ENCODE peak calls at places on chromosome 10, in nine cellular contexts. B is OCI-LY7, Z is WERI-Rb-1, D is tibial artery, I is A549, O is RWPE1, A is IMR-90, J is endodermal cell, T is PC-9. P is an unnamed sample.

GRCh38 chr10:119058005-119058404 is 22.6 kb downstream of the EIF3A start:
- DNase-seq in B (no peak), Z (no peak), D (no peak), I (no peak), O (no peak), A (no peak), J (no peak), T (no peak), P (no peak)

GRCh38 chr10:110355922-110356627 is 51.4 kb upstream of the SMNDC1 start:
- DNase-seq in B (peak), Z (no peak), D (no peak), I (no peak), O (no peak), A (no peak), J (no peak), T (no peak), P (no peak)

GRCh38 chr10:70921285-70921684 is 32.9 kb upstream of the PCBD1 start:
- DNase-seq in B (no peak), Z (no peak), D (no peak), I (no peak), O (no peak), A (no peak), J (no peak), T (no peak), P (no peak)

GRCh38 chr10:106956216-106956915 is 208.1 kb downstream of the SORCS1 start:
- DNase-seq in B (no peak), Z (peak), D (no peak), I (no peak), O (no peak), A (no peak), J (no peak), T (no peak), P (no peak)

GRCh38 chr10:110006358-110007170 is 1.2 kb upstream of the ADD3 start:
- DNase-seq in B (peak), Z (no peak), D (peak), I (peak), O (peak), A (peak), J (no peak), T (peak), P (no peak)

GRCh38 chr10:36574212-36574611 is 551.2 kb upstream of the ANKRD30A start:
- DNase-seq in B (no peak), Z (no peak), D (no peak), I (no peak), O (no peak), A (peak), J (no peak), T (no peak), P (no peak)

GRCh38 chr10:60654813-60655464 is 123.3 kb upstream of the CDK1 start:
- DNase-seq in B (no peak), Z (no peak), D (no peak), I (no peak), O (peak), A (peak), J (no peak), T (no peak), P (no peak)

GRCh38 chr10:25758511-25758910 is 175.5 kb upstream of the MYO3A start:
- DNase-seq in B (no peak), Z (no peak), D (no peak), I (no peak), O (no peak), A (no peak), J (no peak), T (no peak), P (no peak)

GRCh38 chr10:36148207-36148606 is 506.1 kb upstream of the FZD8 start:
- DNase-seq in B (no peak), Z (no peak), D (no peak), I (no peak), O (no peak), A (peak), J (no peak), T (no peak), P (no peak)

GRCh38 chr10:70905071-70906021 is 17.0 kb upstream of the PCBD1 start:
- DNase-seq in B (no peak), Z (no peak), D (no peak), I (no peak), O (no peak), A (no peak), J (no peak), T (no peak), P (peak)

GRCh38 chr10:23522345-23522744 is 83.5 kb downstream of the OTUD1 start:
- DNase-seq in B (no peak), Z (no peak), D (no peak), I (no peak), O (no peak), A (no peak), J (no peak), T (peak), P (no peak)

GRCh38 chr10:96229568-96230030 is 41.8 kb downstream of the BLNK start:
- DNase-seq in B (peak), Z (peak), D (peak), I (peak), O (peak), A (peak), J (peak), T (peak), P (peak)

GRCh38 chr10:61899997-61900828 is 1.3 kb upstream of the ARID5B start:
- DNase-seq in B (peak), Z (peak), D (peak), I (peak), O (peak), A (peak), J (peak), T (peak), P (peak)

GRCh38 chr10:46094931-46095755 is 49.1 kb upstream of the MSMB start:
- DNase-seq in B (peak), Z (no peak), D (no peak), I (no peak), O (peak), A (no peak), J (peak), T (no peak), P (no peak)

GRCh38 chr10:61970182-61971015 is 68.9 kb downstream of the ARID5B start:
- DNase-seq in B (peak), Z (no peak), D (no peak), I (no peak), O (no peak), A (no peak), J (no peak), T (no peak), P (no peak)

GRCh38 chr10:69506834-69507643 is 55.8 kb downstream of the TSPAN15 start:
- DNase-seq in B (no peak), Z (no peak), D (no peak), I (no peak), O (no peak), A (no peak), J (no peak), T (peak), P (no peak)

GRCh38 chr10:11638055-11638698 is 26.7 kb upstream of the USP6NL start:
- DNase-seq in B (peak), Z (no peak), D (no peak), I (no peak), O (no peak), A (no peak), J (no peak), T (no peak), P (no peak)

GRCh38 chr10:10647331-10647730 is 370.3 kb upstream of the CELF2 start:
- DNase-seq in B (no peak), Z (no peak), D (no peak), I (no peak), O (peak), A (no peak), J (no peak), T (no peak), P (no peak)

GRCh38 chr10:21402606-21403083 is 122.8 kb downstream of the SKIDA1 start:
- DNase-seq in B (no peak), Z (no peak), D (no peak), I (no peak), O (no peak), A (peak), J (no peak), T (no peak), P (no peak)
- H3K27ac ChIP-seq in B (no peak), Z (no peak), D (no peak), I (peak), O (peak), A (no peak), J (no peak), T (no peak), P (no peak)

GRCh38 chr10:120422459-120422858 is 34.6 kb upstream of the PLPP4 start:
- DNase-seq in B (no peak), Z (no peak), D (no peak), I (no peak), O (peak), A (peak), J (no peak), T (no peak), P (no peak)
- H3K27ac ChIP-seq in B (no peak), Z (no peak), D (no peak), I (no peak), O (no peak), A (no peak), J (no peak), T (no peak), P (no peak)

GRCh38 chr10:102613761-102614160 is 30.5 kb upstream of the TRIM8 start:
- DNase-seq in B (no peak), Z (no peak), D (no peak), I (no peak), O (no peak), A (peak), J (no peak), T (no peak), P (no peak)
- H3K27ac ChIP-seq in B (no peak), Z (no peak), D (no peak), I (no peak), O (peak), A (no peak), J (peak), T (no peak), P (no peak)

GRCh38 chr10:51629969-51630617 is 69.3 kb downstream of the CSTF2T start:
- DNase-seq in B (no peak), Z (no peak), D (no peak), I (no peak), O (no peak), A (peak), J (no peak), T (no peak), P (no peak)
- H3K27ac ChIP-seq in B (no peak), Z (no peak), D (no peak), I (no peak), O (no peak), A (no peak), J (no peak), T (no peak), P (no peak)

DNA sequence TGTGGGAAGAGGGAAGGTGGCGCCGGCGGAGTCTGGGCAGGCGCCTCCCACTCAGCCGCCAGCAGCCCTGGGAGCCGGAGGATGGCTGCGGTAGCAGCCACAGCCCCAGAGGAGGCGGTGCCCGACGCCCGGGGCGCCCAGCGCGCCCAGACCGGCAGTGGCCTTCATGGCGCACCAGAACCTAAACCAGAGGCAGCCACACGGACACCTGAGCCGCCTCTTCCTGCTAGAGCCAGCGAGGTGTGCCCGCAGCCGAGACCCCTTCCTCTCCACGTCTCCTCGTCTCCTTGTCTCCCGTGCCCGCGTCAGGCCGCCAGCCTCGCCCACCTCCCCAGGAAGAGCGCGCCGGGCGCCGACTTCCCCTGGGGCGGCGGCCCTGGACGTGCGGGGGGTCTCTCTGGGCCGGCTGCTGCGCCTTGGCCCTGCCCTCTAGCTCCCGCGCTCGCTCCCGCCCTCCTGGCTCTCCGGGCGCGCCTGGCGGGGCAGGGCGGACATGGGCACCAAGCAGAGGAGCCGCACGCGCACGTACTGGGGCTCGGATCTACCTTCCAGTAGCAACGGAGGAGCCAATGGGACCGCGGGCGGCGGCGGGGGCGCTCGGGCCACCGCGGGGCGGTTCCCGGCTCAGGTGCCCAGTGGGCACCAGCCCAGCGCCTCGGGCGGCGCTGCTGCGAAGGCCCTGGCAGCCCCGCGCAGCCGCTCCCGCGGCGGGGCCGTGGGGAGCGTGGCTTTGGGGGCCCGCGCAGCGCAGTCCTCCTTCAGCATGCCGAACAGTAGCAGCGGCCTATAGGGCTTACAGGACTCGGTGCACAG is 33.0 kb upstream of the SFTPD start:
- DNase-seq in B (no peak), Z (peak), D (peak), I (peak), O (peak), A (peak), J (peak), T (peak), P (peak)
- H3K27ac ChIP-seq in B (no peak), Z (peak), D (peak), I (peak), O (peak), A (no peak), J (no peak), T (no peak), P (peak)

DNA sequence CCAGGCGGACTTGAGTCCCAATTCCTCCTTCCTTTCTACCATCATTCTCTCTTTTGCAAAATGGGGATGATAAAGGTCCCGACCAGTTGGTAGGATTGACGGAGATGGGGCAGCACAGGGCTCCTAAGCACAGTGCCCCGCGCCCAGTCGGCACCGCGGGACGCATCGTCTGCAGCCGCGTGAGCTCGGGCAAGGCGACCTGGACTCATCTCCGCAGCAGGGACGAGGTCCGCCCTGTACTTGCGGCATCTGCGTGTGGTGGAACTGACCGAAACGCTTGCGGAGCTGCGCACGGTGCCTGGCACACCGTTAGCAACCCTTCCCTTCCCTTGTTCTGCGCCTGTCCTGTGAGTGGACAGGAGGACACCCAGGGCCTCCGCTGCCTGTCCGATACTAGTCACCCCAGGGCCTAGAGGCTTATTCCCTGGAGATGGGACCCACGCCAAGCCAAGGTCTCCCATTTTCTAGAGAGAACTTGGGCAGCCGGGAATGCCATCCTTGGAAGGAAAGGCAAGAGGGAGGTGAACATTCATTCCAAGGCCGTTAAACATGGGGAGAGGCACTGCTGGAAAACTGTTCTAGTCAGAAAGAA is 98.4 kb downstream of the WDR11 start:
- DNase-seq in B (no peak), Z (no peak), D (no peak), I (no peak), O (no peak), A (no peak), J (peak), T (no peak), P (no peak)
- H3K27ac ChIP-seq in B (no peak), Z (no peak), D (no peak), I (no peak), O (no peak), A (no peak), J (no peak), T (no peak), P (no peak)

GRCh38 chr10:30088178-30088577 is 28.8 kb upstream of the JCAD start:
- DNase-seq in B (no peak), Z (no peak), D (no peak), I (no peak), O (no peak), A (no peak), J (peak), T (no peak), P (no peak)
- H3K27ac ChIP-seq in B (no peak), Z (peak), D (no peak), I (no peak), O (no peak), A (no peak), J (no peak), T (no peak), P (no peak)